ENCODE peak calls at places on chromosomes 5 and 9, in nine cellular contexts. U is CD4-positive, alpha-beta memory T cell; R is sigmoid colon; S is heart left ventricle; E is left ventricle myocardium inferior; W is heart right ventricle; Z is naive thymus-derived CD4-positive, alpha-beta T cell; O is CD8-positive, alpha-beta T cell; Y is GM23338. L is an unnamed sample.
A peak's percentile ranks its signal among the peaks of the same experiment; 100 is the strongest.

GRCh38 chr5:154087260-154087659 is 48.5 kb downstream of the MFAP3 start:
- DNase-seq in R (no peak), Z (no peak), Y (no peak), S (no peak), U (no peak), W (no peak), E (no peak), O (no peak), L (no peak)

GRCh38 chr5:127492854-127493738 is 24.3 kb upstream of the PRRC1 start:
- DNase-seq in E (no peak), S (no peak), Z (peak; percentile 63), Y (peak; percentile 56), U (peak; percentile 54), O (no peak), R (no peak), W (no peak), L (no peak)

GRCh38 chr9:133359420-133360175 is 3.2 kb downstream of the SURF2 start:
- DNase-seq in S (no peak), E (no peak), Y (peak; percentile 72), O (peak; percentile 35), W (no peak), Z (no peak), U (no peak), R (no peak), L (no peak)

GRCh38 chr5:31767335-31768031 is 128.6 kb downstream of the PDZD2 start:
- DNase-seq in Z (no peak), Y (no peak), E (no peak), W (no peak), U (no peak), R (no peak), S (no peak), O (no peak), L (no peak)

GRCh38 chr9:98998441-98999151 is 54.9 kb downstream of the COL15A1 start:
- DNase-seq in Y (peak; percentile 82), S (peak; percentile 88), O (no peak), Z (peak; percentile 28), U (peak; percentile 40), R (peak; percentile 93), E (peak; percentile 89), W (peak; percentile 91), L (peak; percentile 89)

GRCh38 chr5:25056846-25057245 is 412.1 kb upstream of the CDH10 start:
- DNase-seq in W (no peak), S (no peak), E (no peak), R (no peak), Y (no peak), O (no peak), Z (no peak), U (no peak), L (no peak)

GRCh38 chr9:84170521-84171141 is 169.9 kb downstream of the SLC28A3 start:
- DNase-seq in U (no peak), W (peak; percentile 90), R (peak; percentile 90), O (peak; percentile 17), S (peak; percentile 87), Y (peak; percentile 33), E (peak; percentile 90), Z (no peak), L (peak; percentile 88)

GRCh38 chr9:15136646-15137045 is 170.4 kb downstream of the TTC39B start:
- DNase-seq in Z (no peak), W (no peak), U (no peak), E (no peak), O (no peak), R (no peak), Y (peak; percentile 47), S (no peak), L (no peak)

GRCh38 chr9:77022783-77023440 is 3.5 kb downstream of the FOXB2 start:
- DNase-seq in R (no peak), E (no peak), Z (no peak), W (no peak), O (no peak), Y (peak; percentile 85), S (no peak), U (no peak), L (no peak)

GRCh38 chr5:127923804-127924570 is 159.6 kb upstream of the SLC12A2 start:
- DNase-seq in R (no peak), O (no peak), E (no peak), Z (no peak), U (no peak), W (no peak), S (no peak), Y (no peak), L (no peak)

GRCh38 chr5:133865113-133865512 is 103.3 kb downstream of the C5orf15 start:
- DNase-seq in W (no peak), O (no peak), R (peak; percentile 19), E (no peak), U (no peak), Y (no peak), Z (no peak), S (no peak), L (peak; percentile 49)

GRCh38 chr9:13113201-13113600 is 166.3 kb downstream of the MPDZ start:
- DNase-seq in E (no peak), S (no peak), Y (no peak), W (no peak), Z (no peak), U (no peak), R (no peak), O (no peak), L (no peak)

GRCh38 chr5:180807654-180808414 is 5.2 kb upstream of the MGAT1 start:
- DNase-seq in Y (no peak), W (no peak), S (no peak), Z (no peak), U (no peak), O (no peak), E (no peak), R (no peak), L (no peak)
- H3K4me1 ChIP-seq in Y (peaks cover 36% of the 10 kb centered on the region), W (peaks cover 85% of the 10 kb centered on the region), S (peaks cover 44% of the 10 kb centered on the region), Z (peaks cover 52% of the 10 kb centered on the region), U (peaks cover 67% of the 10 kb centered on the region), O (peaks cover 66% of the 10 kb centered on the region), E (peaks cover 90% of the 10 kb centered on the region), R (no peaks in the 10 kb centered on the region), L (peaks cover 15% of the 10 kb centered on the region)

GRCh38 chr5:145965804-145966203 is 29.4 kb downstream of the SH3RF2 start:
- DNase-seq in U (no peak), R (no peak), W (no peak), S (no peak), Z (no peak), O (no peak), E (no peak), Y (no peak), L (no peak)
- H3K27ac ChIP-seq in U (no peak overlapping the region), R (no peak overlapping the region), W (no peak overlapping the region), S (no peak overlapping the region), Z (no peak overlapping the region), O (no peak overlapping the region), E (no peak overlapping the region), Y (no peak overlapping the region), L (no peak overlapping the region)

GRCh38 chr9:130930804-130931349 is 8.2 kb downstream of the FIBCD1 start:
- DNase-seq in S (no peak), U (no peak), W (no peak), E (no peak), Z (no peak), Y (no peak), R (no peak), O (no peak), L (no peak)

GRCh38 chr9:130931508-130932150 is 7.4 kb downstream of the FIBCD1 start:
- DNase-seq in E (no peak), R (no peak), U (no peak), Y (no peak), S (no peak), Z (no peak), W (no peak), O (no peak), L (no peak)

GRCh38 chr9:130930132-130930803 is 8.8 kb downstream of the FIBCD1 start:
- DNase-seq in U (no peak), O (no peak), E (no peak), S (no peak), Y (no peak), W (no peak), Z (no peak), R (no peak), L (no peak)

GRCh38 chr9:130927995-130928900 is 10.8 kb downstream of the FIBCD1 start:
- DNase-seq in O (no peak), E (peak; percentile 66), U (no peak), Z (no peak), R (no peak), S (peak; percentile 30), Y (no peak), W (peak; percentile 51), L (no peak)

GRCh38 chr9:130929571-130930022 is 9.4 kb downstream of the FIBCD1 start:
- DNase-seq in S (no peak), U (no peak), W (no peak), Z (no peak), O (no peak), R (no peak), E (no peak), Y (no peak), L (no peak)
- H3K4me1 ChIP-seq in S (peaks cover 11% of the 10 kb centered on the region), U (no peaks in the 10 kb centered on the region), W (peaks cover 21% of the 10 kb centered on the region), Z (no peaks in the 10 kb centered on the region), O (no peaks in the 10 kb centered on the region), R (no peaks in the 10 kb centered on the region), E (peaks cover 42% of the 10 kb centered on the region), Y (peaks cover 28% of the 10 kb centered on the region), L (no peaks in the 10 kb centered on the region)

GRCh38 chr5:132260714-132261615 is 3.5 kb downstream of the PDLIM4 start:
- DNase-seq in Z (no peak), W (peak; percentile 74), R (peak; percentile 92), Y (no peak), S (peak; percentile 65), U (no peak), O (no peak), E (peak; percentile 56), L (peak; percentile 79)

GRCh38 chr5:132260051-132260450 is 2.6 kb downstream of the PDLIM4 start:
- DNase-seq in S (no peak), Z (no peak), E (no peak), U (no peak), W (peak; percentile 4), Y (no peak), R (no peak), O (no peak), L (peak; percentile 70)

GRCh38 chr5:132258102-132259060 is 885 bp downstream of the PDLIM4 start:
- DNase-seq in U (no peak), W (peak; percentile 13), E (no peak), R (peak; percentile 85), Y (no peak), Z (no peak), S (no peak), O (no peak), L (peak; percentile 83)

GRCh38 chr5:132257131-132258101 is at the start of gene PDLIM4:
- DNase-seq in R (peak; percentile 81), O (no peak), Z (no peak), W (peak; percentile 27), E (no peak), U (no peak), Y (peak; percentile 92), S (no peak), L (peak; percentile 86)

DNA sequence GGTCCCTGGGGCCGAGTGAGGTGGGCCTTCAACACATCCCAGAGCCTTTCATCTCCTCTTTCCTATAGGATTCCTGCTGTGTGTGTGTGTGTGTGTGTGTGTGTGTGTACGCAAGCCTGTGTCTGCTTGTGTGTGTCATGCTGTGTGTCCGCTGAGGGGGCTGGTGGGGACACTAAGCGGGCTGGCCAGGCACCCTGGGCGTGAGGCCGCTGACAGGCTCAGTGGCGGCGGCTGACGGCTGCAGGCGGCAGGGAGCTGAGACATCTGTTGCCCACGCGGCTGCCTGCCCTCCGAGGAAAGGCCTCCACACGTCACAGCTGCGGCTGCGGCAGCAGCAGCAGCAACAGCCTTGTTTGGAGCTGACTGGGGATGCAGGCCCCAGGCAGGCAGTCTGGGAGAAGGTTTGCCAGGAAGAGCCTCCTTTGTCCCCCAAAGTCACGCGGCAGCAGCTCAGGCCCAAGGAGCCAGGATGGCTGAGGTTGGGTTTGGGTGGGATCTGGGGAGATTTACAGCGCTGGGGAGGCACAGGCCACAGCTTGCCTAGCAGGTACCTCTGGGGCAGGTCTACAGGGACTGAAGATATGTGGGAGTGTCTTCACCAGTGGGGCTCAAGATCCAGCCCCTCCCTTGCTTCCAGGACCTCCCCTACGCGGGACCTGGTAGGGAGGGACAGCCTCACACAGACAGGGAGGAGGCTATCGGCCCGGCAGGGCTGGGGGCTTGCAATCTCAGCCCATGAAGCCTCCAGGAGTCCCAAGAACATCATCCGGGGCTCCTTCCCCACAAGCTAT is 1.8 kb downstream of the PDLIM4 start:
- DNase-seq in U (no peak), W (peak; percentile 39), S (no peak), R (peak; percentile 96), E (peak; percentile 69), O (no peak), Z (no peak), Y (no peak), L (peak; percentile 86)
- H3K27ac ChIP-seq in U (no peak overlapping the region), W (no peak overlapping the region), S (peak overlapping the region; percentile 97), R (peak overlapping the region; percentile 99), E (peak overlapping the region; percentile 78), O (no peak overlapping the region), Z (no peak overlapping the region), Y (no peak overlapping the region), L (peak overlapping the region; percentile 70)